ENCODE peak calls at places on chromosomes 11 and 22, in five cellular contexts. J is trophoblast cell, U is neuronal stem cell, R is H9, A is H1. O is an unnamed sample.
A peak's percentile ranks its signal among the peaks of the same experiment; 100 is the strongest.

GRCh38 chr11:66858939-66859685 is 2.2 kb downstream of the LRFN4 start:
- DNase-seq in J (no peak), U (no peak), R (no peak), A (no peak), O (no peak)

GRCh38 chr11:101582242-101583052 is 1.4 kb downstream of the TRPC6 start:
- DNase-seq in J (no peak), U (no peak), R (no peak), A (peak; percentile 54), O (peak; percentile 11)

GRCh38 chr11:102596578-102596977 is 28.6 kb downstream of the MMP20 start:
- DNase-seq in J (no peak), U (no peak), R (no peak), A (no peak), O (no peak)

GRCh38 chr22:24402460-24403192 is 24.8 kb upstream of the ADORA2A start:
- DNase-seq in J (peak; percentile 57), U (no peak), R (no peak), A (no peak), O (peak; percentile 94)

GRCh38 chr22:45757068-45757467 is 85.4 kb downstream of the ATXN10 start:
- DNase-seq in J (peak; percentile 72), U (peak; percentile 65), R (peak; percentile 88), A (peak; percentile 58), O (no peak)

GRCh38 chr22:25840162-25840561 is 98.2 kb downstream of the MYO18B start:
- DNase-seq in J (no peak), U (no peak), R (no peak), A (peak; percentile 35), O (no peak)

GRCh38 chr11:75524576-75525432 is 937 bp downstream of the GDPD5 start:
- DNase-seq in J (peak; percentile 54), U (peak; percentile 36), R (peak; percentile 45), A (peak; percentile 72), O (no peak)

GRCh38 chr11:64642418-64642735 is 51.4 kb downstream of the SLC22A12 start:
- DNase-seq in J (no peak), U (no peak), R (no peak), A (no peak), O (no peak)

GRCh38 chr11:111878766-111879636 is at the start of the genes CFAP68 and FDXACB1:
- DNase-seq in J (peak; percentile 99), U (peak; percentile 98), R (peak; percentile 98), A (peak; percentile 98), O (peak; percentile 98)

GRCh38 chr11:131760191-131760951 is 390.0 kb downstream of the NTM start:
- DNase-seq in J (no peak), U (no peak), R (peak; percentile 75), A (peak; percentile 63), O (no peak)

GRCh38 chr11:45830596-45830995 is 16.7 kb upstream of the CRY2 start:
- DNase-seq in J (no peak), U (no peak), R (no peak), A (no peak), O (no peak)

GRCh38 chr11:119874660-119875238 is 145.7 kb upstream of the NECTIN1 start:
- DNase-seq in J (peak; percentile 35), U (no peak), R (no peak), A (no peak), O (no peak)

GRCh38 chr11:119878990-119879389 is 150.0 kb upstream of the NECTIN1 start:
- DNase-seq in J (no peak), U (no peak), R (no peak), A (no peak), O (no peak)

GRCh38 chr11:119876841-119877240 is 147.8 kb upstream of the NECTIN1 start:
- DNase-seq in J (no peak), U (no peak), R (no peak), A (no peak), O (no peak)

GRCh38 chr11:119873761-119874421 is 144.9 kb upstream of the NECTIN1 start:
- DNase-seq in J (no peak), U (no peak), R (no peak), A (no peak), O (no peak)

GRCh38 chr11:119875841-119876600 is 147.0 kb upstream of the NECTIN1 start:
- DNase-seq in J (no peak), U (no peak), R (no peak), A (no peak), O (no peak)
- H2BK12ac ChIP-seq in J (no peak overlapping the region), U (no peak overlapping the region), R (no peak overlapping the region), A (peak overlapping the region; percentile 60), O (no peak overlapping the region)

GRCh38 chr22:20931126-20931654 is 14.0 kb downstream of the CRKL start:
- DNase-seq in J (no peak), U (no peak), R (no peak), A (no peak), O (no peak)
- H2BK12ac ChIP-seq in J (no peak overlapping the region), U (no peak overlapping the region), R (no peak overlapping the region), A (no peak overlapping the region), O (no peak overlapping the region)

GRCh38 chr11:117020287-117020686 is 77.9 kb downstream of the SIK3 start:
- DNase-seq in J (no peak), U (no peak), R (no peak), A (no peak), O (no peak)

GRCh38 chr11:117019871-117020270 is 78.4 kb downstream of the SIK3 start:
- DNase-seq in J (no peak), U (no peak), R (no peak), A (no peak), O (no peak)

GRCh38 chr11:117023178-117023577 is 75.0 kb downstream of the SIK3 start:
- DNase-seq in J (no peak), U (no peak), R (no peak), A (no peak), O (no peak)

GRCh38 chr11:117022526-117022925 is 75.7 kb downstream of the SIK3 start:
- DNase-seq in J (no peak), U (no peak), R (no peak), A (no peak), O (no peak)

GRCh38 chr11:117020873-117021564 is 77.2 kb downstream of the SIK3 start:
- DNase-seq in J (no peak), U (no peak), R (no peak), A (no peak), O (no peak)
- H2BK12ac ChIP-seq in J (no peak overlapping the region), U (no peak overlapping the region), R (no peak overlapping the region), A (no peak overlapping the region), O (no peak overlapping the region)

DNA sequence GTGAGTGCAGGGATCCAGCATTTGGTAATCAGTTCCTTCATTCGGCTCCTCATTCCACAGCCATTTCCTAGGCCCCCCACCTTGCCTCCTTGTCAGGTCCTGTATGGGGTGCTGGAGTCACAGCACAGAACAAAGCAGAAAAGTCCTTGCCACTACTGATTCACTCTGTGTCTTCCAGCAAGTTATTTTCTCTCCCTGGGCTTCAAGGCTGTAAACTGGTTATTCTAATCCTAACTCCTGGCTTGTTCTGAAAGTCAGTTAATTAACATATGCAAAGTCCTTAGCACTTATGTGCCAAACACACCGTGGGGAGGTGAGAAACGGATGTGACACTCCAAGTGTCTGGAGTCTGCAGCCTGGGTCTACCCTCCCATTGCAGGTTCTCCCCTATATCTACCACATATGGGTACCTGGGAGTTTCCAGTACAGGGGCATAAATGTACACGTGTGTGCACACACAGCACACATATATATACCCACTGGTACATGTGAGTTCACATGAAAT is 30.6 kb upstream of the PDE2A start:
- DNase-seq in J (no peak), U (no peak), R (no peak), A (no peak), O (no peak)
- H2BK12ac ChIP-seq in J (no peak overlapping the region), U (no peak overlapping the region), R (no peak overlapping the region), A (peak overlapping the region; percentile 50), O (peak overlapping the region; percentile 11)

DNA sequence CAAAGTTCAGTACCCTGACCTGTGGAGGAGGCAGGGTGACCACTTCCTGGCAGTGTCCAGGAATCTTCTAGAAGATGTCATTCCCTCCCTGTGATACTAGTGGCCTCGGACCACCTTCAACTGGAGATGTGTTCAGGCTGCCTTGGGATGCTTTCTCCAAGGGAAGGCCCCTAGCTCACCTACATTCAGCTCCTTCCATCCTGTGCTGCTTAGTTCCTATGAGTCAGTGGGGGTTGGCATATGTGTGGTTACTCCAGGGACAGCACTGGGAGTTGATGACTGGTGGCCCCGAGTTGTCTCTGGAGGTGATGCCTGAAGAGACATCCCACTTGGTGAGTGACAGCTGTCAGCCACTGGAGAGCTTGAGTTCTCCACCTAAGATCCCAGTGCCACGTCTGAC is 81.8 kb upstream of the OR9Q1 start:
- DNase-seq in J (no peak), U (no peak), R (no peak), A (no peak), O (no peak)
- H2BK12ac ChIP-seq in J (no peak overlapping the region), U (no peak overlapping the region), R (no peak overlapping the region), A (no peak overlapping the region), O (no peak overlapping the region)

GRCh38 chr11:129723146-129723963 is 92.3 kb upstream of the TMEM45B start:
- DNase-seq in J (no peak), U (no peak), R (no peak), A (no peak), O (no peak)
- H2BK12ac ChIP-seq in J (no peak overlapping the region), U (no peak overlapping the region), R (no peak overlapping the region), A (no peak overlapping the region), O (no peak overlapping the region)

GRCh38 chr22:30268331-30268730 is 1.7 kb upstream of the OSM start:
- DNase-seq in J (no peak), U (no peak), R (no peak), A (no peak), O (no peak)
- H2BK12ac ChIP-seq in J (no peak overlapping the region), U (no peak overlapping the region), R (no peak overlapping the region), A (no peak overlapping the region), O (no peak overlapping the region)

GRCh38 chr11:68928108-68928429 is 24.4 kb downstream of the IGHMBP2 start:
- DNase-seq in J (no peak), U (no peak), R (no peak), A (no peak), O (no peak)
- H2BK12ac ChIP-seq in J (no peak overlapping the region), U (no peak overlapping the region), R (no peak overlapping the region), A (no peak overlapping the region), O (no peak overlapping the region)

O was measured in mesenchymal stem cell.